ENCODE peak calls at places on chromosome 11, in eight cellular contexts. O is cardiac muscle cell, L is fibroblast of pulmonary artery, A is choroid plexus epithelial cell, R is psoas muscle, F is GM06990, C is left ventricle myocardium inferior, V is foreskin fibroblast. H is an unnamed sample.

GRCh38 chr11:41446107-41446506 is 13.3 kb downstream of the LRRC4C start:
- DNase-seq in L (peak), F (no peak), V (no peak), R (no peak), O (no peak), A (no peak), C (no peak), H (no peak)

GRCh38 chr11:105719073-105719846 is 109.4 kb downstream of the GRIA4 start:
- DNase-seq in V (peak), O (no peak), C (no peak), A (peak), F (no peak), R (no peak), L (peak), H (no peak)

GRCh38 chr11:79617561-79617960 is 176.7 kb upstream of the TENM4 start:
- DNase-seq in F (no peak), A (no peak), O (peak), C (no peak), L (no peak), V (no peak), R (no peak), H (no peak)

GRCh38 chr11:61637287-61637686 is 42.9 kb upstream of the DAGLA start:
- DNase-seq in F (no peak), O (no peak), V (no peak), R (no peak), L (no peak), A (no peak), C (no peak), H (no peak)

GRCh38 chr11:72719144-72719543 is 33.1 kb downstream of the ARAP1 start:
- DNase-seq in A (peak), O (peak), R (peak), V (no peak), L (peak), F (no peak), C (peak), H (peak)

GRCh38 chr11:27423125-27423524 is 49.5 kb downstream of the LGR4 start:
- DNase-seq in C (peak), F (no peak), V (peak), R (peak), A (peak), O (no peak), L (peak), H (peak)

GRCh38 chr11:122668562-122669090 is 13.1 kb downstream of the UBASH3B start:
- DNase-seq in C (no peak), R (no peak), V (peak), A (no peak), L (peak), F (peak), O (no peak), H (peak)

GRCh38 chr11:79139900-79140299 is 300.9 kb downstream of the TENM4 start:
- DNase-seq in C (no peak), A (no peak), V (no peak), L (no peak), F (no peak), R (no peak), O (no peak), H (no peak)

GRCh38 chr11:64285885-64286800 is 495 bp downstream of the GPR137 start:
- DNase-seq in A (no peak), O (no peak), L (no peak), R (peak), C (no peak), V (no peak), F (peak), H (no peak)

GRCh38 chr11:35873721-35874120 is 70.1 kb upstream of the LDLRAD3 start:
- DNase-seq in O (no peak), A (no peak), F (no peak), V (no peak), C (no peak), L (no peak), R (no peak), H (no peak)

GRCh38 chr11:94179696-94180095 is 51.1 kb downstream of the PANX1 start:
- DNase-seq in R (no peak), F (no peak), A (no peak), O (no peak), C (no peak), V (no peak), L (no peak), H (no peak)

GRCh38 chr11:15692739-15693138 is 578.0 kb downstream of the INSC start:
- DNase-seq in F (peak), V (no peak), O (no peak), L (no peak), A (peak), R (no peak), C (no peak), H (peak)

GRCh38 chr11:108929241-108929640 is 264.4 kb downstream of the DDX10 start:
- DNase-seq in V (peak), L (peak), F (no peak), A (peak), O (no peak), R (no peak), C (no peak), H (peak)

GRCh38 chr11:43687120-43687791 is 6.7 kb downstream of the HSD17B12 start:
- DNase-seq in C (peak), R (peak), V (peak), A (peak), F (no peak), L (peak), O (peak), H (peak)

GRCh38 chr11:12653729-12654128 is 20.5 kb upstream of the TEAD1 start:
- DNase-seq in R (no peak), O (no peak), A (peak), F (no peak), L (no peak), V (no peak), C (no peak), H (no peak)

GRCh38 chr11:66784575-66784974 is 55.6 kb upstream of the SPTBN2 start:
- DNase-seq in C (no peak), F (no peak), V (no peak), O (no peak), R (no peak), L (no peak), A (no peak), H (no peak)

GRCh38 chr11:57530215-57530595 is 349 bp downstream of the TIMM10 start:
- DNase-seq in R (no peak), L (no peak), A (no peak), V (no peak), F (no peak), C (no peak), O (no peak), H (no peak)

GRCh38 chr11:123386746-123387510 is 43.1 kb upstream of the GRAMD1B start:
- DNase-seq in V (peak), O (peak), A (no peak), C (no peak), L (no peak), R (no peak), F (no peak), H (no peak)

GRCh38 chr11:134535029-134536025 is 123.3 kb upstream of the B3GAT1 start:
- DNase-seq in F (no peak), C (no peak), R (peak), O (no peak), L (no peak), A (no peak), V (no peak), H (no peak)

GRCh38 chr11:12066799-12067508 is 43.4 kb upstream of the MICAL2 start:
- DNase-seq in F (no peak), L (peak), V (peak), A (peak), R (peak), O (peak), C (no peak), H (peak)

GRCh38 chr11:37177721-37178120 is 579.7 kb upstream of the RAG2 start:
- DNase-seq in C (no peak), F (no peak), R (no peak), L (no peak), V (no peak), O (no peak), A (no peak), H (no peak)

GRCh38 chr11:37184371-37184770 is 586.3 kb upstream of the RAG2 start:
- DNase-seq in V (no peak), R (no peak), C (no peak), F (no peak), O (no peak), L (no peak), A (no peak), H (no peak)

GRCh38 chr11:37182036-37182435 is 584.0 kb upstream of the RAG2 start:
- DNase-seq in V (no peak), A (no peak), C (no peak), O (no peak), R (no peak), L (peak), F (no peak), H (no peak)
- TF ChIP-seq CTCF in V (no peak), A (no peak), C (no peak), O (no peak), R (no peak), L (no peak), F (no peak), H (no peak)

GRCh38 chr11:119421941-119422504 is 949 bp downstream of the THY1 start:
- DNase-seq in L (no peak), V (peak), R (no peak), A (no peak), C (no peak), F (no peak), O (peak), H (peak)
- H3K4me3 ChIP-seq in L (peak), V (peak), R (peak), A (no peak), C (peak), F (peak), O (peak), H (peak)

GRCh38 chr11:128451651-128452470 is 135.5 kb downstream of the ETS1 start:
- DNase-seq in C (peak), V (no peak), R (peak), L (peak), O (no peak), F (no peak), A (peak), H (no peak)

GRCh38 chr11:128448981-128449713 is 138.2 kb downstream of the ETS1 start:
- DNase-seq in F (no peak), C (no peak), L (no peak), A (peak), V (no peak), O (no peak), R (no peak), H (no peak)

GRCh38 chr11:128447233-128447632 is 140.1 kb downstream of the ETS1 start:
- DNase-seq in O (no peak), A (no peak), R (no peak), V (no peak), F (no peak), C (no peak), L (no peak), H (no peak)

GRCh38 chr11:128450882-128451647 is 136.3 kb downstream of the ETS1 start:
- DNase-seq in F (no peak), R (no peak), O (no peak), A (no peak), C (no peak), L (no peak), V (no peak), H (no peak)

DNA sequence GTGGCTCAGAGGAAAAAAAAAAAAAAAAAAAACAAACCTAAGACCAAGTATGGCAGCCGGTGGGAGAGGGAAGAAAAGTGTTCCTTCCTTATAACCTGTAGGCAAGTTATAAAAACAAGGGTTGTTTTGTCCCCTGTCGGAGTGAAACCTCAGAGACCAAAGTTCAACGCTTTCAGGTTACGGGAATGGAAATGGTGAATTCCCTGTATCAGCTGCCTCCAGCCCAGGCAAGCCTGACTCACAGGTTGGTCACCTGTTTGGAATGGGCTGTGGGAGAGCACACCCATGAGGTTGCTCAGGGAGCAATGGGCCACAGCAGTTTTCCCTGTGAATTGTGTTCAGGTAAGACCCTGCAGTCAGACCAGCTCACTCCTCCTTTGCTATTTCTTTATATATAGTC is 138.9 kb downstream of the ETS1 start:
- DNase-seq in L (peak), R (no peak), A (peak), V (no peak), F (no peak), C (no peak), O (no peak), H (no peak)
- TF ChIP-seq CTCF in L (no peak), R (no peak), A (peak), V (no peak), F (no peak), C (no peak), O (no peak), H (no peak)

GRCh38 chr11:86374121-86374520 is 566 bp upstream of the CCDC81 start:
- DNase-seq in C (no peak), V (no peak), R (no peak), O (peak), F (no peak), A (no peak), L (peak), H (no peak)
- H3K4me3 ChIP-seq in C (peak), V (peak), R (peak), O (no peak), F (no peak), A (peak), L (peak), H (peak)

GRCh38 chr11:99162819-99163218 is 142.1 kb downstream of the CNTN5 start:
- DNase-seq in O (no peak), R (no peak), L (no peak), A (no peak), V (no peak), F (no peak), C (no peak), H (no peak)

DNA sequence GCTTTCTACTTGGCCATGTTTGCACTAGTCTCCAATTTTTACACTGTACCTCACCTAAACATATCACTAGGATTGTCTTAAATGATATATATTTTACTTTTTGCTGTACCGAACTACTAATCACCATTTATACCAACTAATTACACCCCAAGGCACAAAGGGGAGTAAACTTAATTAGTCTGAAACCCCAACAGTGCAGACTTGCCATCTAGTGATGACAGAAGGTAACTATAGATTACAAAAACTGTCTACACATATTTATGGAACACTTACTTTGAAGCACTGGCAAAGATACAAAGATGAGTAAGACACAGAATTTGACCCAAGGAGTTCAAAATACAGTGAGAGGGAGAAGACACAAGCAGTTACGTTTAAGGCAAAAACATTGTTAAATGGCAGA is 139.7 kb downstream of the CNTN5 start:
- DNase-seq in A (no peak), L (no peak), C (no peak), R (no peak), F (no peak), O (no peak), V (no peak), H (no peak)
- TF ChIP-seq CTCF in A (no peak), L (no peak), C (no peak), R (no peak), F (peak), O (no peak), V (no peak), H (no peak)

GRCh38 chr11:47348859-47349258 is 3.6 kb downstream of the MYBPC3 start:
- DNase-seq in V (peak), R (no peak), C (no peak), L (peak), A (peak), O (no peak), F (no peak), H (peak)

GRCh38 chr11:47352556-47352955 is at the start of gene MYBPC3:
- DNase-seq in C (peak), L (no peak), V (no peak), F (no peak), O (peak), A (no peak), R (no peak), H (no peak)

GRCh38 chr11:47349521-47350095 is 2.9 kb downstream of the MYBPC3 start:
- DNase-seq in L (no peak), V (no peak), O (no peak), F (no peak), A (no peak), R (no peak), C (no peak), H (no peak)

GRCh38 chr11:47350315-47350714 is 2.2 kb downstream of the MYBPC3 start:
- DNase-seq in R (no peak), C (no peak), F (no peak), L (no peak), O (no peak), A (no peak), V (no peak), H (no peak)

DNA sequence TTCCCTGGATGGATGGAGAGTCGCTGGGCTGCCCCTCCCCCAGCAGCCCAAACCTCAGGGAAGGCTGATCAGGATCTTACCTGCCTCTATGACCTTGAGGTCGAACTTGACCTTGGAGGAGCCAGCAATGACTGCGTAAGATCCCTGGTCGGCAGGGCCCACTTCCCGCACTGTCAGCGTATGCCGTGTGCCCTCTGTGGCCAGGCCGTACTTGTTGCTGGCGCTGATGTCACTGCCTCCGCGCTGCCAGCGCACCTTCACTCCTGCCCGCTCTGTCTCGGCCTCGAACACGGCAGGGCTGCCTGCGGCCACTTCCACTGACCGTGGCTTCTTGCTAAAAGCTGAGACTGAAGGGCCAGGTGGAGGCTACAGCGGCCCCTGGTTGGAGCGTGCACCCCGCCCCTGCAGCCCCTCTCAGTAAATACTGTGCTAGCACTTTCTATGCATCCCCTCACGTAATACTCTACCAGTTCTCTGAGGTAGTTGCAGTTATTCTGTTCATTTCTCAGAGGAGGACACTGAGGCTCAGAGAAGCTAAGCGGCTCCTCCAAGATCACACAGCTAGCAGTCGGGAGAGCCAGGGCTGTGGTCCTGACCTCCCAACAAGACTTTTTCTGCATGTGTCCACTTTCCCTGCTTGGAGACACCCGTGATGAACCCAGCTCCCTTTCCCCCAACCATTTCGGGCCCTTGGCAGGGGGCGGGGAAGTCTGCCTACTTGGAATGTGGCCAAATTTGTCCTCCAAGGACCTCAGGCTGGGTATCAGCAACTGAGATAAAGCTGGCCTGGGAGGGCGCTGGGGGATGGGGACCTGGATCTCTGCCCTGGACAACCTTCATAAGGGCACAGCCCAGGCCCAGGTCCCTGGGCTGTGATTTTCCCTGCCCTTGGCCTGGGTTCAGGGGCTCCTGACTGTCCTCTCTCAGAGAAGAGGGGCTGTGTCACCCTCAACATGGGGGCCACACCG is 1.1 kb downstream of the MYBPC3 start:
- DNase-seq in V (no peak), L (no peak), F (no peak), A (no peak), O (peak), C (peak), R (no peak), H (no peak)
- H3K4me3 ChIP-seq in V (no peak), L (no peak), F (no peak), A (no peak), O (peak), C (peak), R (no peak), H (no peak)

DNA sequence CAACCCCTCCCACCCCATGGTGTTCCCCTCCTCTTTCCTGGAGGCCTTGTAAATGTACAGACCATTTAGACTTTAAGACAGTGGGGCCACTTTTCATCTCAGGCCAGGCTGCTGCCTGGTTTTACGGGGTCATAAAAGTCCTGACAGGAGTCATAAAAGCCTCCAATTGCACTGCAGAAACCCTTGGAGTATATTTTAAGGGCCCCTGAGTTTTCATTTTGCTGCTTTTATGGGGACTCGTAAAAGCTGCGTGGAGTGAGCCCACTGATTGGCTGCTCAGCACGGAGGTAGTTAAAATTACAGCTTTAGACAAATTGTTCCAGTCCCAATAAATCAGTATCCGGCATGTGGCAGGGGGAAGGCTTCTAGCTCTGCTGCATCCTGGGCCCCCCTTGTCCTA is 627.6 kb downstream of the NTM start:
- DNase-seq in V (no peak), A (no peak), C (no peak), F (no peak), O (no peak), L (no peak), R (no peak), H (peak)
- TF ChIP-seq CTCF in V (no peak), A (no peak), C (no peak), F (no peak), O (no peak), L (no peak), R (no peak), H (no peak)

H was measured in fibroblast of villous mesenchyme.